ENCODE peak calls at places on chromosomes 3 and 15, in four cellular contexts. R is GM12878, C is H1, S is HepG2. H is an unnamed sample.

GRCh38 chr3:109023656-109024254 is 70.1 kb upstream of the GUCA1C start:
- DNase-seq in R (peak; percentile 19), C (no peak), S (peak; percentile 25), H (peak; percentile 4)

GRCh38 chr3:53941174-53941573 is 49.5 kb upstream of the SELENOK start:
- DNase-seq in R (no peak), C (no peak), S (no peak), H (no peak)

GRCh38 chr3:190306513-190307163 is 15.6 kb downstream of the CLDN1 start:
- DNase-seq in R (no peak), C (no peak), S (peak; percentile 55), H (no peak)

GRCh38 chr3:32109256-32109655 is 2.8 kb downstream of the GPD1L start:
- DNase-seq in R (no peak), C (no peak), S (no peak), H (no peak)

GRCh38 chr3:3636815-3637214 is 162.4 kb upstream of the LRRN1 start:
- DNase-seq in R (no peak), C (no peak), S (no peak), H (no peak)

GRCh38 chr3:48222616-48223513 is at the start of gene CAMP:
- DNase-seq in R (peak; percentile 84), C (no peak), S (peak; percentile 70), H (no peak)

GRCh38 chr3:15430624-15431023 is 3.2 kb downstream of the EAF1 start:
- DNase-seq in R (no peak), C (no peak), S (no peak), H (no peak)

GRCh38 chr3:48960841-48961413 is 29.1 kb upstream of the P4HTM start:
- DNase-seq in R (peak; percentile 42), C (no peak), S (no peak), H (no peak)

GRCh38 chr3:30518872-30519271 is 87.5 kb upstream of the TGFBR2 start:
- DNase-seq in R (no peak), C (no peak), S (no peak), H (no peak)
- TF ChIP-seq BRCA1 in R (no peak), C (no peak), S (no peak), H (no peak)

DNA sequence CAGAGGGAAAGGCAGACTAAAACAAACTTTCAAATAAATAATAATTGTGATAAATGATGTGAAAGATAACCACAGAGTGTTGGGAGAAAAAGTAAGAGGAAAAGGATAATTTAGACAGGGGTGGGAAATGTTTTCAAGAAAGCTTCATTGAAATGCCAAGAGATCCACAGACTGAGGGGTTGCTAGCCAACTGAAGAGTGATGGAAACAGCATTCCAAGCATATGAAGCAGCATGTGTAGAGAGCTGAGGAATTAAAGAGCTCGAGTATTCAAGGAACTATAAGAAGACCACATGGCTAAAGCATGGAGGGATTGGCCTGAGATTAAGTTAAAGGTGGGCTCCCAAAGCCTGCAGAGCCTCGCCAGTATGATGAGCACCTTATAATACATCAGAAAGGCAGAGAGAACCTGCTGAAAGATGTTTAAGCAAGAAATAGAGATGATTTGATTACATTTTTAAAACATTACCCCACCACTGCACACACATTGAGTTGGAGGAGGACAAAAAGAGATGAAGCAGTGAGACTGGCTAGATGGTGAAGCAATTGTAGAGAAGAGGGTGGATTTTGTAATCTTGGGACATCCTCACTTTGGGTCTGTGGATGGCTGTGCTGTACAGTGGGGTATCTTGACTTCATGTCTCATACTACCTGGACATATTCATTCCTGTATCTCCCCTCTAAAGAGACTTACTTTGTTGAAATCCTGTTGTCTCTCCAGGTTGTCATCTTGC is 100.8 kb downstream of the STAC start:
- DNase-seq in R (no peak), C (no peak), S (no peak), H (no peak)
- TF ChIP-seq BRCA1 in R (no peak), C (no peak), S (no peak), H (no peak)

GRCh38 chr3:196600359-196600758 is 31.9 kb downstream of the FBXO45 start:
- DNase-seq in R (no peak), C (peak; percentile 20), S (no peak), H (no peak)
- TF ChIP-seq BRCA1 in R (no peak), C (no peak), S (no peak), H (no peak)

DNA sequence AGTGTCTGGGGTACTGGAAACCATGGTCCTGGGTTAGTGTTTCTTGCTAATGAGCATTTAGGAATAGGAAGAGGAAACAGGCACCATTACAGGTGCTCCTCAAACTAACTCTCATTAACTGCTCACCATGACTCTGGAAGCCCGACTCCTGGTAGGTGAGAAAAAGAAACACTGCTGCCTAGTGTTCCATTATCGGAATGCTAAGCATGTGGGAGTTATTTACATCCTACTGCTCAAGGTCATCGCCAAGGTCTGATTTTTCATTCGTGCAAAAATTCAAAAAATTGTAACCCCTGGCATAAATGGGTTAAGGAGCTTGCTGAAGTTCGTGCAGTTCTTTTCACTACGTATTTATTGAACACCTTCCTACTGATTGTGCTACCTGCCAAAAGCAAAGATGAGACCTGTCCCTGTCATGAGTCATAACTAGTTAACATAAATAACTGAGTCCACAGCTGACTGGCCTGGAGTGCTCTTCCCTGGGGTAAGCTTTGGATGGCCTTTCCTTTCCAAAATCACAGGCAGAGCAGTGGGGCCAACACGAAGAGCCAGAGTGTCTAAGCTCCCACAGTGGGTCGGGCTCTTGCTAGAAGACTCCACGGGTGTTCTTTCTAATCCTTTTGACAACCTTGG is 22.7 kb upstream of the PAQR5 start:
- DNase-seq in R (no peak), C (peak; percentile 33), S (peak; percentile 59), H (no peak)
- TF ChIP-seq BRCA1 in R (no peak), C (no peak), S (no peak), H (no peak)

DNA sequence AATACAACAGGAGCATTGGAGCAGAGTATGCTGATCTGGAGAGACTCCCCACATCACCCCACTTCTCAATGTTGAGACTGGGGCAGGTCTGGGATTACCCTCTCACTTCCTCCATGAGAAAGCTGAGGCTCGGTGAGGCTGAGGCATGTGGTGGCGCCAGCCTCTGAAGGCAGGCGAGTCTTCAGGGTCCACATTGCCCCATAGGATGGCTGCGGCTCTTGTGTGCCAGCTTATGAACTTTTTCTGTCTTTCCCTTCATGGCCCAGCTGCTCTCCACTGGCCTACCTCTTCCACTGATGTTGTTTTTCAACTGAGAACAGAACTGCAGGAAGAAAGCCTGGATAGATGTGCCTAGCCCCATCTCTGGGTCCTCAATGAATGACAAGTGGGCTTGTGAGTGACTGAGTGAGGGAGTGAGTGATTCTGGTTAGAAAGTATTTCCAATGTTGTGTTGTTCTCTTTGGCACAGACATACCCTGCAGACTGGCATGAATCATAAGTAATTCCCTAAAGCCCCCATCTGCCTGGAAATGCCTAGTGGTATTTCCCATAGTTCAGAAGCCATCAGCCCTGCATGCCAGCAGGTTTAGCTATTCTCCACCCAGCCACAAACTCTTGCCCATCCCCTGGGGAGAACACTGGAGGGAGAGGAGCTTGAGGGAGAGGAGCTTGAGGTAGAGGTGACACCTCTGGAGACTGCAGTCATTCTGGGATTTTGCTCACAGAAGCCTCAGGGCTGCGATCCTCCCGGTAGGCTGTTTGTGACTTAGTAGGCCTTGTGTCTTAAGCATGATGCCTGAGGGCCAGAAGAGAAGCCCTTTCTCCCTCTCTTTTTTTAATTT is 56.9 kb downstream of the AMOTL2 start:
- DNase-seq in R (no peak), C (peak; percentile 39), S (no peak), H (no peak)
- TF ChIP-seq BRCA1 in R (no peak), C (no peak), S (no peak), H (no peak)

DNA sequence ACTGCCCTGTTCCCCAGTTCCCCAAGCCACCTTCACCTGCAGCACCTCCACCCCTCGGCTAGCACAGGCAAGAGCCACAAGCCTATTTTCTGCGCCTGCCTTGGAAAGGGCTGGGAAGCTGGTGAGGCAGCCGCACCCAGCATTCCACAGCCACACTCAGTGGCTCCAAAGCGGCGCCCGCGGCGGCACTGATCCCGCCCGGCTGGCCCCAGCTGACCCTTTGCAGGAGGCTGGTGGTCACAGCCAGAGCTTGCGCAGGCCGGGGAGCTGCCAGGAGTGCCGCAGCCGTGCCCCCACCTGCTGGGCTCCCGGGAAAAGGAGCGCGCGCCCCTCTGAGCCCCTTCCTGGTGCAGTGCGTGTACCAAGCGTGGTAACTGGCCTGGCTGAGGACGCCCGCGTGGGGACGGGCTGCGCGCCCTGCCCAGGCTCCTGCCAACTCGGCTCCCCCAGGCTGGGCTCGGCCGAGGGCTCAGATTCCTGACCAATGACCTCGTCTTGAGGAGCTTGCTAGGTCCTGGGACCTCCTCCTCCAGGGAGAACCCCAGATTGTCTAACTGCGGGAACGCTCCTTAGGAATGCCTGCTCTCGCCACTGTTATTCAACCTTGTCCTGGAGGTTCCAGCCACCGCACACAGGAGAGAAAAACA is 13.3 kb downstream of the GRAMD2A start:
- DNase-seq in R (no peak), C (peak; percentile 77), S (peak; percentile 40), H (no peak)
- TF ChIP-seq BRCA1 in R (no peak), C (no peak), S (no peak), H (no peak)

GRCh38 chr3:119340014-119340413 is 45.8 kb downstream of the ARHGAP31 start:
- DNase-seq in R (no peak), C (no peak), S (no peak), H (no peak)
- TF ChIP-seq BRCA1 in R (no peak), C (no peak), S (no peak), H (no peak)

DNA sequence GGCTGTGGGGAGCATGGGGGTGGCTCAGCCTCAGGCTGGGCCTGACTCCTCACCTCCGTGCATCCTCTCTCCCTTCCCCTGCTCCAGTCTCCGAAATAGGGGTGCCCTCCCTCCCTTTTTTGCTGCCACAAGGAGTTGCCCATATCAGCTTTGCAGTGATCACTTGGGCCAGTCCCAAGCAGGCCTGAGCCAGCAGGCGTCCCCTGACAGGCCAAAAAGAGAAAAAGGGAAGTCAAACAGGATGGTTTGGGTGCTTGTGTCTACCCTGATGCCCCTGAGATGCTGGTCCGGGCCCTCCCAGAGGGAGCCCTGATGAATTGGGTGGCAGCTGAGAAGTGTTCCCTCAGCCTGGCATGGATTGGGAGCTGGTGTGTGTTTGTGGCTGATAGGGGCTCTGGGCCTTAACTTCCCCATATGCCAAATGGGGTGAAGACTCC is 1.4 kb downstream of the FBLN2 start:
- DNase-seq in R (no peak), C (no peak), S (no peak), H (no peak)
- TF ChIP-seq BRCA1 in R (no peak), C (no peak), S (no peak), H (no peak)

GRCh38 chr3:30513374-30514152 is 92.8 kb upstream of the TGFBR2 start:
- DNase-seq in R (no peak), C (no peak), S (peak; percentile 28), H (no peak)

GRCh38 chr3:30516238-30516637 is 90.2 kb upstream of the TGFBR2 start:
- DNase-seq in R (no peak), C (no peak), S (no peak), H (no peak)

GRCh38 chr3:30520695-30521094 is 85.7 kb upstream of the TGFBR2 start:
- DNase-seq in R (no peak), C (no peak), S (no peak), H (no peak)

GRCh38 chr3:30521156-30521555 is 85.2 kb upstream of the TGFBR2 start:
- DNase-seq in R (no peak), C (no peak), S (no peak), H (no peak)

GRCh38 chr3:30518201-30518864 is 88.1 kb upstream of the TGFBR2 start:
- DNase-seq in R (no peak), C (no peak), S (peak; percentile 68), H (no peak)
- TF ChIP-seq BRCA1 in R (no peak), C (no peak), S (no peak), H (no peak)

H was measured in K562.